ENCODE peak calls at places on chromosomes 11 and 22, in five cellular contexts. S, Q, K, V and M are unnamed samples.

GRCh38 chr11:45967506-45967905 is 45.0 kb downstream of the LARGE2 start:
- DNase-seq in S (no peak), Q (no peak), K (no peak), V (no peak), M (no peak)

GRCh38 chr11:116993599-116993998 is 104.6 kb downstream of the SIK3 start:
- DNase-seq in S (no peak), Q (no peak), K (no peak), V (no peak), M (no peak)

GRCh38 chr11:71098776-71099175 is 153.6 kb downstream of the SHANK2 start:
- DNase-seq in S (no peak), Q (no peak), K (no peak), V (no peak), M (no peak)

GRCh38 chr22:48772286-48772907 is 1055.3 kb downstream of the BRD1 start:
- DNase-seq in S (no peak), Q (peak; percentile 88), K (no peak), V (no peak), M (peak; percentile 6)

GRCh38 chr22:30600925-30601324 is 6.0 kb upstream of the TCN2 start:
- DNase-seq in S (no peak), Q (no peak), K (no peak), V (no peak), M (no peak)

GRCh38 chr11:81237139-81237538 is 1496.5 kb downstream of the FAM181B start:
- DNase-seq in S (no peak), Q (no peak), K (no peak), V (no peak), M (no peak)

GRCh38 chr11:17528181-17528691 is 16.0 kb downstream of the USH1C start:
- DNase-seq in S (peak; percentile 90), Q (no peak), K (no peak), V (no peak), M (peak; percentile 37)

GRCh38 chr22:19526702-19527111 is 2.5 kb upstream of the CLDN5 start:
- DNase-seq in S (no peak), Q (no peak), K (no peak), V (no peak), M (no peak)

GRCh38 chr11:117733311-117733710 is 63.7 kb downstream of the DSCAML1 start:
- DNase-seq in S (no peak), Q (no peak), K (no peak), V (no peak), M (no peak)

GRCh38 chr11:81449588-81450155 is 1284.0 kb downstream of the FAM181B start:
- DNase-seq in S (no peak), Q (no peak), K (no peak), V (no peak), M (no peak)

GRCh38 chr11:12220305-12220704 is 109.9 kb downstream of the MICAL2 start:
- DNase-seq in S (no peak), Q (no peak), K (no peak), V (peak; percentile 94), M (peak; percentile 18)

GRCh38 chr22:49086181-49086580 is 741.5 kb downstream of the BRD1 start:
- DNase-seq in S (no peak), Q (no peak), K (no peak), V (no peak), M (no peak)

GRCh38 chr11:85941380-85941973 is 86.3 kb downstream of the CCDC83 start:
- DNase-seq in S (peak; percentile 58), Q (no peak), K (no peak), V (peak; percentile 77), M (peak; percentile 85)

GRCh38 chr11:108364159-108364558 is 103.2 kb downstream of the C11orf65 start:
- DNase-seq in S (no peak), Q (no peak), K (no peak), V (no peak), M (no peak)

GRCh38 chr11:69861901-69862300 is 42.7 kb upstream of the FGF3 start:
- DNase-seq in S (no peak), Q (no peak), K (no peak), V (no peak), M (no peak)

GRCh38 chr11:46277313-46277622 is 194 bp upstream of the CREB3L1 start:
- DNase-seq in S (no peak), Q (no peak), K (no peak), V (peak; percentile 81), M (peak; percentile 88)

GRCh38 chr22:25536578-25536977 is 27.9 kb upstream of the GRK3 start:
- DNase-seq in S (no peak), Q (no peak), K (no peak), V (no peak), M (no peak)

GRCh38 chr11:17391493-17392355 is 3.3 kb upstream of the KCNJ11 start:
- DNase-seq in S (no peak), Q (no peak), K (no peak), V (no peak), M (no peak)

GRCh38 chr11:15161746-15162145 is 47.0 kb downstream of the INSC start:
- DNase-seq in S (no peak), Q (no peak), K (no peak), V (no peak), M (no peak)

GRCh38 chr11:2319791-2320481 is 18.1 kb downstream of the TSPAN32 start:
- DNase-seq in S (no peak), Q (no peak), K (no peak), V (peak; percentile 36), M (no peak)

GRCh38 chr11:110907629-110908028 is 195.4 kb upstream of the ARHGAP20 start:
- DNase-seq in S (no peak), Q (no peak), K (no peak), V (no peak), M (peak; percentile 44)

GRCh38 chr11:16561150-16561549 is 177.3 kb upstream of the C11orf58 start:
- DNase-seq in S (no peak), Q (no peak), K (no peak), V (no peak), M (no peak)

GRCh38 chr11:100788561-100788960 is 101.5 kb downstream of the ARHGAP42 start:
- DNase-seq in S (no peak), Q (no peak), K (no peak), V (no peak), M (no peak)

GRCh38 chr22:29580200-29580810 is 608 bp downstream of the NIPSNAP1 start:
- DNase-seq in S (peak; percentile 63), Q (no peak), K (no peak), V (no peak), M (no peak)

GRCh38 chr22:29716814-29717213 is 3.0 kb upstream of the CABP7 start:
- DNase-seq in S (peak; percentile 86), Q (no peak), K (no peak), V (no peak), M (peak; percentile 70)

GRCh38 chr11:113263458-113264095 is 50.8 kb upstream of the TTC12 start:
- DNase-seq in S (no peak), Q (no peak), K (no peak), V (no peak), M (no peak)

DNA sequence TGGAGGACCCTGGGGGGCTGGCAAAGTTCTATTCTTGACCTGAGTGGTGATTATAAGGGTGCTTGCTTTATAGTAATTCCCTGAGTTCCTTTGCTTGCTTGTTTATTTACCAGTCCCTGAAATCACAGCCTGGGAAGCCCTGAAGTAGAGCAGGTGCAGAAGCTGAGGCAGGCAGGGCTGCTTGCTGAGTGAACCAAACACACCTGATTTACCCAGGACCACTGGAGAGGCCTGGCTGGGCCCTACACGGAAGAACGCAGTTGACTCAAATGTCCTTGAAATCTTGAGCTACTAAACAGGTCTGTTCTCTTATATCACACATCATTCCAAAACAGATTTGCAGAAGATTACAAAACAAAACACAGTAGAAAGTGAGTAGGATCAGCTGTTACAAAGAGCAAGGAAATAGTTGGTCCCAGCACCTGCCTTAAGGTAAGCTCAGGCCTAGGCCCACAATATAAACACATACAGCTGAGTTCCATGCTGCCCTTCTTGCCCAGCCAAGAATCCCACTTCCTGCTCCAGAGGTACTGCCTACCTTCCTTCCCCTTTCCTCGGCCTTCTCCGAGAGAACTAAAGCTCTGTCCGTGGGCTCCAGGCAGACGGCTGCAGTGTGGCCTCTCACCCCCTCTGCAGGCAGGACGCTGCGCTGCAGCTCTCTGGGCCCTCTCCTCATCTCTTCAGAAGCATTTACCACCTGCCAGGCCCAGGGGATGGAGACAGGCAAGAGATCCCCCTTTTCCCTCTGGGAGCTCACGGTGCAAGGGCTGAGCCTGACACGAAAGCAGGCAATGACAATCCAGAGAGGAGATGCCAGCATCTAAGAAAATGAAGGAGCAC is 46.1 kb upstream of the SCUBE2 start:
- DNase-seq in S (peak; percentile 95), Q (no peak), K (peak; percentile 82), V (peak; percentile 89), M (peak; percentile 79)
- TF ChIP-seq POLR2A in S (no peak), Q (no peak), K (no peak), V (no peak), M (no peak)

DNA sequence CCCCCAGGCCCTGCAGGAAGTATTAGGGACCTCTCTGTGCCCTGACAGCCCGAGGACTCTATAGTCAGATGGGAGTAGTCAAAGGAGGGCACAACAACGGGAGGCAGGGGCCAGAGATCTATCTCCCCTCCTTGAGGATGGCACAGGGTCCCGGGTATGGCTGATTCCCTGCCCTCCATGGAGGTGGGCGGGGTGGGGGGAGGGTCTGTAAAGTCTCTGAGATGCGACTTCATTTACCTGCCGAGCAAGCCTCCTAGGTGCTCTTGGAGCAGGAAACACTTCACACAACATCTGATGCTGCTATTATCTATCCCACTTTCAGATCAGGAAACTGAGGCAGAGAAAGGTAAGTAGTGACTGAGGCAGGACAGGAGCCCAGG is 769 bp upstream of the CDC42EP1 start:
- DNase-seq in S (no peak), Q (no peak), K (no peak), V (no peak), M (no peak)
- H3K4me1 ChIP-seq in S (peaks cover 20% of the 10 kb centered on the region), Q (peaks cover 56% of the 10 kb centered on the region), K (peaks cover 5% of the 10 kb centered on the region), V (peaks cover 39% of the 10 kb centered on the region), M (peaks cover 40% of the 10 kb centered on the region)

GRCh38 chr11:64936539-64936938 is 846 bp upstream of the GPHA2 start:
- DNase-seq in S (no peak), Q (no peak), K (no peak), V (no peak), M (no peak)

GRCh38 chr11:64933935-64934693 is 1.6 kb downstream of the GPHA2 start:
- DNase-seq in S (no peak), Q (no peak), K (no peak), V (no peak), M (no peak)

GRCh38 chr11:64934765-64935633 is 694 bp downstream of the GPHA2 start:
- DNase-seq in S (no peak), Q (no peak), K (no peak), V (no peak), M (no peak)

GRCh38 chr11:64933213-64933934 is 2.3 kb downstream of the GPHA2 start:
- DNase-seq in S (no peak), Q (no peak), K (no peak), V (no peak), M (no peak)

GRCh38 chr11:64935634-64936081 is at the start of gene GPHA2:
- DNase-seq in S (peak; percentile 61), Q (no peak), K (no peak), V (no peak), M (no peak)
- TF ChIP-seq POLR2A in S (peak; percentile 41), Q (no peak), K (no peak), V (no peak), M (no peak)

GRCh38 chr11:73975479-73975757 is 7.2 kb downstream of the UCP2 start:
- DNase-seq in S (no peak), Q (no peak), K (peak; percentile 47), V (peak; percentile 45), M (no peak)
- H3K4me1 ChIP-seq in S (peaks cover 4% of the 10 kb centered on the region), Q (peaks cover 15% of the 10 kb centered on the region), K (no peaks in the 10 kb centered on the region), V (no peaks in the 10 kb centered on the region), M (peaks cover 2% of the 10 kb centered on the region)

GRCh38 chr11:120324932-120325810 is at the start of gene TLCD5:
- DNase-seq in S (peak; percentile 91), Q (no peak), K (peak; percentile 72), V (peak; percentile 76), M (peak; percentile 73)
- TF ChIP-seq POLR2A in S (peak; percentile 68), Q (no peak), K (no peak), V (no peak), M (peak; percentile 74)